ENCODE peak calls at places on chromosomes 5 and 9, in seven cellular contexts. W is mammary epithelial cell; Y is pancreas; K is colonic mucosa; X is IMR-90; T is CD8-positive, alpha-beta T cell; V is upper lobe of left lung. H is an unnamed sample.

GRCh38 chr5:170971-171800 is 20.1 kb upstream of the LRRC14B start:
- DNase-seq in W (no peak), Y (no peak), K (no peak), X (no peak), T (no peak), V (no peak), H (no peak)

GRCh38 chr9:128104171-128104618 is 23.3 kb downstream of the PTGES2 start:
- DNase-seq in W (no peak), Y (peak; percentile 91), K (peak; percentile 84), X (no peak), T (no peak), V (no peak), H (no peak)

GRCh38 chr5:145743396-145744061 is 91.6 kb downstream of the PRELID2 start:
- DNase-seq in W (no peak), Y (no peak), K (no peak), X (no peak), T (no peak), V (peak; percentile 19), H (no peak)

GRCh38 chr9:88757406-88758010 is 222.5 kb downstream of the NXNL2 start:
- DNase-seq in W (no peak), Y (no peak), K (no peak), X (peak; percentile 22), T (no peak), V (no peak), H (no peak)

GRCh38 chr5:131538177-131538593 is 96.8 kb downstream of the RAPGEF6 start:
- DNase-seq in W (peak; percentile 83), Y (no peak), K (no peak), X (peak; percentile 83), T (no peak), V (no peak), H (no peak)

GRCh38 chr5:29715167-29715566 is 1478.3 kb upstream of the CDH6 start:
- DNase-seq in W (no peak), Y (no peak), K (no peak), X (no peak), T (no peak), V (no peak), H (no peak)

GRCh38 chr9:131800885-131801284 is 61.0 kb upstream of the RAPGEF1 start:
- DNase-seq in W (no peak), Y (no peak), K (no peak), X (no peak), T (no peak), V (no peak), H (no peak)

GRCh38 chr9:93186151-93186715 is 2.3 kb downstream of the WNK2 start:
- DNase-seq in W (no peak), Y (no peak), K (peak; percentile 42), X (no peak), T (no peak), V (no peak), H (no peak)

GRCh38 chr5:151595411-151595826 is 4.3 kb upstream of the FAT2 start:
- DNase-seq in W (peak; percentile 74), Y (no peak), K (no peak), X (no peak), T (no peak), V (peak; percentile 52), H (no peak)

GRCh38 chr5:150763023-150763793 is 4.4 kb upstream of the DCTN4 start:
- DNase-seq in W (peak; percentile 93), Y (peak; percentile 30), K (no peak), X (peak; percentile 67), T (no peak), V (no peak), H (no peak)

GRCh38 chr5:115949096-115949495 is 13.2 kb upstream of the LVRN start:
- DNase-seq in W (no peak), Y (no peak), K (no peak), X (peak; percentile 66), T (no peak), V (no peak), H (no peak)

GRCh38 chr9:125960631-125961030 is 213.5 kb downstream of the PBX3 start:
- DNase-seq in W (no peak), Y (no peak), K (no peak), X (no peak), T (no peak), V (no peak), H (no peak)

GRCh38 chr9:35579130-35579529 is 25.9 kb upstream of the TESK1 start:
- DNase-seq in W (peak; percentile 49), Y (no peak), K (no peak), X (peak; percentile 19), T (no peak), V (no peak), H (no peak)

GRCh38 chr9:113621309-113621791 is 157.8 kb downstream of the RGS3 start:
- DNase-seq in W (no peak), Y (peak; percentile 39), K (no peak), X (peak; percentile 93), T (no peak), V (no peak), H (no peak)

GRCh38 chr9:135440620-135441019 is 39.0 kb upstream of the PPP1R26 start:
- DNase-seq in W (no peak), Y (no peak), K (no peak), X (no peak), T (no peak), V (no peak), H (no peak)

GRCh38 chr9:27726244-27727141 is 153.2 kb upstream of the C9orf72 start:
- DNase-seq in W (peak; percentile 60), Y (peak; percentile 24), K (peak; percentile 63), X (peak; percentile 55), T (peak; percentile 2), V (no peak), H (peak; percentile 8)

GRCh38 chr5:7676455-7676854 is 174.5 kb downstream of the CFAP90 start:
- DNase-seq in W (no peak), Y (no peak), K (no peak), X (no peak), T (no peak), V (no peak), H (no peak)

GRCh38 chr5:12934722-12935121 is 1009.8 kb downstream of the DNAH5 start:
- DNase-seq in W (peak; percentile 86), Y (no peak), K (no peak), X (no peak), T (no peak), V (no peak), H (no peak)

GRCh38 chr9:94920439-94920951 is 194.0 kb downstream of the AOPEP start:
- DNase-seq in W (no peak), Y (no peak), K (no peak), X (peak; percentile 63), T (no peak), V (peak; percentile 67), H (no peak)

GRCh38 chr9:133771486-133772482 is 33.6 kb upstream of the SARDH start:
- DNase-seq in W (no peak), Y (peak; percentile 10), K (peak; percentile 9), X (no peak), T (no peak), V (peak; percentile 70), H (no peak)

GRCh38 chr5:65120371-65120967 is 351.7 kb downstream of the CWC27 start:
- DNase-seq in W (no peak), Y (no peak), K (no peak), X (no peak), T (no peak), V (no peak), H (no peak)

DNA sequence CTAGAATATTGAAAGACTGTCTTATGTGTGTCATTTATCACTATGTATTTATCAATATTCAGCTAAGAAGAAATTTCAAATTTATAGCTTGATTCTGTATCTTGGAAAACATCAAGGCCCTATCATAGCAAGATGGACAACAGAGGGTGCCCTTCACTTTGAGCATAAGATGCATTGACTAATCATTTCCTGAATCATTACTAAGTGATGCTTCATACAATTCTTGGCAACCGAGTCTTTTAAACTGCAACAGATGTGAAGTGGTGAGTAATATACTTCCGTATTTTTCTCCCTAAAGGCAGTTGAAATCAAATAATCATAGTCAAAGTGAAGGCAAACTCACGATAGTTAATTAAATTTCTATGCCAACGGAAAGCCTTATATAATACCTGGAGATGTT is 318.6 kb upstream of the RGMB start:
- DNase-seq in W (peak; percentile 88), Y (no peak), K (no peak), X (peak; percentile 97), T (no peak), V (no peak), H (no peak)
- TF ChIP-seq CTCF in W (peak; percentile 56), Y (no peak), K (no peak), X (peak; percentile 44), T (no peak), V (no peak), H (no peak)

GRCh38 chr5:2508514-2508913 is 243.0 kb downstream of the IRX2 start:
- DNase-seq in W (no peak), Y (no peak), K (no peak), X (no peak), T (no peak), V (no peak), H (no peak)

GRCh38 chr5:2509527-2509926 is 241.9 kb downstream of the IRX2 start:
- DNase-seq in W (no peak), Y (no peak), K (no peak), X (no peak), T (no peak), V (no peak), H (no peak)

GRCh38 chr5:2507611-2508010 is 243.9 kb downstream of the IRX2 start:
- DNase-seq in W (no peak), Y (no peak), K (no peak), X (no peak), T (no peak), V (no peak), H (no peak)

GRCh38 chr5:2505217-2505616 is 246.3 kb downstream of the IRX2 start:
- DNase-seq in W (no peak), Y (no peak), K (no peak), X (no peak), T (no peak), V (no peak), H (no peak)

GRCh38 chr5:2506603-2507002 is 244.9 kb downstream of the IRX2 start:
- DNase-seq in W (no peak), Y (no peak), K (no peak), X (no peak), T (no peak), V (no peak), H (no peak)
- H3K9me3 ChIP-seq in W (peaks cover 49% of the 10 kb centered on the region), Y (no peaks in the 10 kb centered on the region), K (no peaks in the 10 kb centered on the region), X (peaks cover 30% of the 10 kb centered on the region), T (no peaks in the 10 kb centered on the region), V (no peaks in the 10 kb centered on the region), H (no peaks in the 10 kb centered on the region)

DNA sequence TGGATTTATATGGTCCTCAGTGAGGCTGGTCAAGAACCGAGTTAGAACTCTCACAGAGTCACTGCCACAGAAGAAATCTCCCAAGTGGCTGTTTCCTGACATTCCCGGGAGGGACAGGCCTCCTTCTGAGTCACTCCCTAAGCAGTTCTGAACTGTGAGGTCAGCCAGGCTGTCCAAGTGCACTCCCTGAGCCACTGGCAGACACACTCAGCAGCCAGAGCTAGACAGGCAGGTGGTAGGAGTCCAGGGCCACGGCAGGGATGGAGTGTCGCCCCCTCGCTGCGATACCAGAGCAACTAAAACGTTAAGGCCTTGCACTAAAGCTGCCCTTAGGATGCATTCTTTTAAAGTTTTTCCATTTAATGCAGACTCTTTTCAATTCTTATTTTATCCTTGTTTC is 3.4 kb downstream of the IL4 start:
- DNase-seq in W (peak; percentile 80), Y (no peak), K (peak; percentile 10), X (peak; percentile 91), T (no peak), V (no peak), H (no peak)
- TF ChIP-seq CTCF in W (peak; percentile 48), Y (no peak), K (no peak), X (peak; percentile 57), T (no peak), V (peak; percentile 52), H (no peak)

DNA sequence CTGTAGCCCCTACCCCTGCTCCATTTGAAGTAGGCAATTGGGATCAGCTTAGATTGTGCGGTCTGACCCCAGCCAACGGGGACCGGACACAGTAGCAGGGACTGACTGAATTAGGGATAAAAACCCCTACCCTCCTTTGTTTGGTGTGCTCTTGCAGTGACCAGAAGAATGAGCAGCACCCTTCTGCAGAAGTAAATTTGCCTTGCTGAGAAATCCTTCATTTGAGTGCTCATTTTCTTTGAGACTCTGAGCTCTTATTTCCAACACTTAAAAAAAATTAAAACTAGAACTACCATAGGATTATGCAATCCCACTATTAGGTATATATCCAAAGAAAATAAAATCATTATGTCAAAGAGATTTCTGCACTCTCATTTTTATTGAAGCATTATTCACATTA is 560.0 kb downstream of the CDH12 start:
- DNase-seq in W (no peak), Y (no peak), K (no peak), X (no peak), T (no peak), V (no peak), H (no peak)
- H3K9me3 ChIP-seq in W (peaks cover 8% of the 10 kb centered on the region), Y (no peaks in the 10 kb centered on the region), K (no peaks in the 10 kb centered on the region), X (peaks cover 2% of the 10 kb centered on the region), T (no peaks in the 10 kb centered on the region), V (peaks cover 14% of the 10 kb centered on the region), H (peaks cover 20% of the 10 kb centered on the region)

H was measured in CD4-positive, alpha-beta T cell.